ENCODE peak calls at places on chromosomes 11 and 22, in four cellular contexts. R is K562, Y is H1, S is HepG2. B is an unnamed sample.

GRCh38 chr22:21819183-21819770 is 48.2 kb downstream of the MAPK1 start:
- DNase-seq in S (no peak), R (peak), Y (no peak), B (no peak)

GRCh38 chr11:1919428-1920127 is at the start of gene TNNT3:
- DNase-seq in R (no peak), Y (no peak), S (no peak), B (no peak)

GRCh38 chr11:11010624-11011127 is 152.8 kb upstream of the ZBED5 start:
- DNase-seq in Y (no peak), R (peak), S (peak), B (peak)

GRCh38 chr11:11501546-11502274 is 120.1 kb downstream of the GALNT18 start:
- DNase-seq in R (no peak), S (no peak), Y (no peak), B (no peak)

GRCh38 chr22:46672731-46673130 is 52.5 kb downstream of the GRAMD4 start:
- DNase-seq in Y (no peak), R (no peak), S (no peak), B (no peak)

GRCh38 chr22:28123989-28124766 is 205.1 kb upstream of the PITPNB start:
- DNase-seq in Y (no peak), R (no peak), S (no peak), B (no peak)

GRCh38 chr11:118612378-118612777 is 5.0 kb downstream of the PHLDB1 start:
- DNase-seq in R (no peak), S (no peak), Y (no peak), B (peak)

GRCh38 chr11:130647371-130647770 is 198.9 kb downstream of the ADAMTS15 start:
- DNase-seq in R (no peak), Y (no peak), S (no peak), B (no peak)

GRCh38 chr11:36376888-36377758 is 81.0 kb downstream of the PRR5L start:
- DNase-seq in Y (peak), S (no peak), R (no peak), B (peak)

GRCh38 chr11:111093061-111093460 is 152.5 kb upstream of the POU2AF2 start:
- DNase-seq in Y (no peak), S (no peak), R (no peak), B (no peak)

GRCh38 chr11:22337571-22338464 is at the start of gene SLC17A6:
- DNase-seq in Y (no peak), S (peak), R (peak), B (peak)

GRCh38 chr11:3224730-3225098 is 6.1 kb upstream of the MRGPRG start:
- DNase-seq in R (no peak), S (no peak), Y (no peak), B (no peak)

GRCh38 chr11:114762437-114762836 is 84.1 kb downstream of the NXPE2 start:
- DNase-seq in S (peak), Y (peak), R (peak), B (peak)

GRCh38 chr11:33182246-33182878 is 21.1 kb upstream of the CSTF3 start:
- DNase-seq in Y (no peak), S (peak), R (no peak), B (no peak)

GRCh38 chr11:67302571-67303131 is 679 bp upstream of the SSH3 start:
- DNase-seq in S (no peak), R (no peak), Y (no peak), B (peak)

GRCh38 chr11:19181673-19182261 is 20.0 kb downstream of the CSRP3 start:
- DNase-seq in S (no peak), R (no peak), Y (no peak), B (no peak)

GRCh38 chr11:92380882-92381281 is 156.3 kb downstream of the FAT3 start:
- DNase-seq in Y (no peak), S (no peak), R (no peak), B (peak)

GRCh38 chr11:118606157-118606843 is 1.1 kb upstream of the PHLDB1 start:
- DNase-seq in Y (no peak), S (no peak), R (peak), B (no peak)

GRCh38 chr11:83569134-83569805 is 283.1 kb upstream of the CCDC90B start:
- DNase-seq in S (no peak), Y (no peak), R (no peak), B (no peak)

GRCh38 chr11:83571301-83571700 is 285.1 kb upstream of the CCDC90B start:
- DNase-seq in S (no peak), R (no peak), Y (no peak), B (peak)

GRCh38 chr11:83572521-83572920 is 286.4 kb upstream of the CCDC90B start:
- DNase-seq in R (no peak), S (no peak), Y (no peak), B (no peak)

GRCh38 chr11:83573097-83573496 is 286.9 kb upstream of the CCDC90B start:
- DNase-seq in Y (no peak), R (no peak), S (no peak), B (peak)

DNA sequence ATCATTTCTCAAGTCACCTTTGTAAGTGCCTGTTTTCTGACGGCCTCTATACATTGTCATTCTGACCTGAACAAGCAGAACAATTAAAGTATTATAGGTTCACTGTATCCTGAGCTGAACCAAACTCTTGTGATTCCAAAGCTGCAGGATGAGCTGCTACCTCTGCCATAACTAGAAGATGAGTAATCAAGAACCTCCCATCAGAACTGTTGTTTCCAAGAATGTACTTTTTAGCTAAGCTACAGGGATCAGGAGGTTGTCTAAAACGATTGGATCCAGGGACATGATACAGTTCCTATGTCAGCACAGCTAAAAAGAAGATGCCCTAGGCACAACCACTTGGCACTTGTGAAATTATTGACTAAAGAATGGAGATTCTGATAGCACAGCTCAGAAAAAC is 288.3 kb upstream of the CCDC90B start:
- DNase-seq in R (no peak), Y (no peak), S (no peak), B (peak)
- H2AFZ ChIP-seq in R (no peak), Y (no peak), S (no peak), B (no peak)

GRCh38 chr11:75275581-75275980 is 35.0 kb downstream of the TPBGL start:
- DNase-seq in R (no peak), Y (no peak), S (no peak), B (peak)
- TF ChIP-seq MAFK in R (no peak), Y (no peak), S (no peak), B (no peak)

GRCh38 chr22:37231406-37232139 is 12.5 kb downstream of the RAC2 start:
- DNase-seq in Y (no peak), R (no peak), S (no peak), B (no peak)
- H2AFZ ChIP-seq in Y (no peak), R (no peak), S (no peak), B (no peak)

DNA sequence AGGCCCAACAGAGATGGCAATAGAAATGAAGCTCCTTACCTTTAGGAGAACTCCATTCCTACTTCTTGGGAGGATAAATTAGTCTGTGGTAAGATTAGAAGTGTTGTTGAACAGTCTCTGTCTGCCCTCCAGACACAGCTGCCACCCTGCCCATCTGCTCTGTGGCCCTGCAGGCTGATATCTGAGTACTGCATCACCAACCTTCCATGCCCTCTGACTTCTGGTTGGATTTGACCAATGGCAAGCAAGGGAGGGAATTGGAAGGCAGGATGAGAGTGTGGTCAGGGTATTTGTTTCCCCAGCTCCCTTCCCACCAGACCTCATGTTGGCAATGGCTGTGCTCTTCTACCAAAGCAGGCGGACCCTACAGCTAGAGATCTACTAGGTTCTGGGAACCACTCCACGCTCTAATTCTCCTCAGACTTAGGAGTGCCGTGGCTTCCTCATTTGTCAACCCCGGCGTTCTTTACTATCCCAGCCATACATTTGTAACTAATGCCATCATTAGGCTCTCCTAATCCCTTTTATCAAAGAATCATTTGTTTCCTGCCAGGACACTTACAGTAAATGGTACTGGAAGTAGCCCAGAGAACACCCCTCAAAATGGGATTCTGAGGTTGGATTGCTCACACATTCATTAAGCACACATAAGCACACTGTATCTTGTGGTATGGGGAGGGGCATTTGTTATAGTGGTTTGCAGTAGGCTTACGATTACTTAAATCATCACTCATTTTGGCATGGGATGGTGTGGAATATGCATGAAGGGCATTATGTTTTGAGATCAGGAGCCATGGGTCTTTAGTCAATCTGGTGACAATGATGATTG is 35.4 kb upstream of the CD44 start:
- DNase-seq in R (no peak), S (no peak), Y (no peak), B (peak)
- TF ChIP-seq MAFK in R (no peak), S (no peak), Y (no peak), B (no peak)

DNA sequence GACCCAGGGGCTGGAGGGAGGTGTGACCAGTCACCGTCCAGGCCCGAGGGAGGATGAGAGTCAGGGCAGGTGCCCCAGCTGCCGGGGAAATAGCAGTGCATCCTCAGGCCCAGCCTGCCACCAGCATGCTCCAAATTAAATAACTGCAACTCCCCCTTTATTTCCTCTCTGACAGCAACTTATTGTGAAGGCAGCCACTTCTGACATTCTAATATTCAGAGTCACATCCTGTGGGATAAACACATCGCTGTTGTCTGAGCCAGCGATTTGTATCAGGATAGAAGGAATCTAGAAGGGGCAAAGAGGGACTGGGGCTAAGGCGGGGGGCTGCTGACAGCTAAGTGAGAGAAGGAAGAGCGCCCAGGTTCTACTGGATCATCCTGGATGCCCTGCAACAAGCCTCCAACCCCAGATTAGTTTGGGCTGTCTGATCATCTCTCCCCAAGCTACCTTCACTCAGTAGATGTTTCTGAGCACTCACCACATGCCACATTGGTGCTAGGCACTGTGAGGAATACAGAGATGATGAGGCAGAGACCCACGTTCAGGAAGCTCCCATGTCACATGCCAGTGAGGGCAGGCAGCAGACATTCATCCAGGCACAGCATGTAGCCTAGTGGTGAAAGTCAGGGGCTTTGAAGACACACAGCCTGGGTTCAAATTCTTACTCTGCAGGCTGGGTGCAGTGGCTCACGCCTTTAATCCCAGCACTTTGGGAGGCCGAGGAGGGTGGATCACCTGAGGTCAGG is 214.1 kb downstream of the BUD13 start:
- DNase-seq in R (no peak), Y (no peak), S (no peak), B (peak)
- H2AFZ ChIP-seq in R (no peak), Y (no peak), S (no peak), B (peak)